ENCODE peak calls at places on chromosomes 11 and 22, in six cellular contexts. One of them, this sample, is unnamed.

GRCh38 chr11:118437046-118437735 is 899 bp downstream of the KMT2A start:
- DNase-seq in pancreas: peak
- DNase-seq in NCI-H1092 treated with DMSO at 0.1 percent for 48 hours: no peak
- DNase-seq in astrocyte of the spinal cord: peak
- DNase-seq in kidney: peak
- DNase-seq in ACHN: peak
- DNase-seq in this sample: peak

GRCh38 chr11:77170107-77170506 is 42.1 kb downstream of the MYO7A start:
- DNase-seq in pancreas: no peak
- DNase-seq in NCI-H1092 treated with DMSO at 0.1 percent for 48 hours: no peak
- DNase-seq in astrocyte of the spinal cord: no peak
- DNase-seq in kidney: peak
- DNase-seq in ACHN: no peak
- DNase-seq in this sample: no peak

GRCh38 chr11:99370557-99371200 is 349.9 kb downstream of the CNTN5 start:
- DNase-seq in pancreas: no peak
- DNase-seq in NCI-H1092 treated with DMSO at 0.1 percent for 48 hours: peak
- DNase-seq in astrocyte of the spinal cord: peak
- DNase-seq in kidney: peak
- DNase-seq in ACHN: no peak
- DNase-seq in this sample: no peak

GRCh38 chr11:27698872-27699241 is 1.4 kb downstream of the BDNF start:
- DNase-seq in pancreas: peak
- DNase-seq in NCI-H1092 treated with DMSO at 0.1 percent for 48 hours: peak
- DNase-seq in astrocyte of the spinal cord: peak
- DNase-seq in kidney: peak
- DNase-seq in ACHN: peak
- DNase-seq in this sample: peak

GRCh38 chr22:31614781-31615480 is 47.1 kb downstream of the PISD start:
- DNase-seq in pancreas: no peak
- DNase-seq in NCI-H1092 treated with DMSO at 0.1 percent for 48 hours: no peak
- DNase-seq in astrocyte of the spinal cord: no peak
- DNase-seq in kidney: no peak
- DNase-seq in ACHN: no peak
- DNase-seq in this sample: no peak

GRCh38 chr22:24592846-24593809 is at the start of gene LRRC75B:
- DNase-seq in pancreas: peak
- DNase-seq in NCI-H1092 treated with DMSO at 0.1 percent for 48 hours: peak
- DNase-seq in astrocyte of the spinal cord: peak
- DNase-seq in kidney: peak
- DNase-seq in ACHN: peak
- DNase-seq in this sample: no peak

GRCh38 chr11:7495997-7496545 is 10.8 kb downstream of the OLFML1 start:
- DNase-seq in pancreas: no peak
- DNase-seq in NCI-H1092 treated with DMSO at 0.1 percent for 48 hours: no peak
- DNase-seq in astrocyte of the spinal cord: no peak
- DNase-seq in kidney: no peak
- DNase-seq in ACHN: no peak
- DNase-seq in this sample: no peak

GRCh38 chr11:95337175-95337957 is 106.4 kb upstream of the SESN3 start:
- DNase-seq in pancreas: no peak
- DNase-seq in NCI-H1092 treated with DMSO at 0.1 percent for 48 hours: peak
- DNase-seq in astrocyte of the spinal cord: peak
- DNase-seq in kidney: peak
- DNase-seq in ACHN: no peak
- DNase-seq in this sample: no peak

GRCh38 chr11:554428-554823 is 6.1 kb downstream of the LMNTD2 start:
- DNase-seq in pancreas: no peak
- DNase-seq in NCI-H1092 treated with DMSO at 0.1 percent for 48 hours: no peak
- DNase-seq in astrocyte of the spinal cord: no peak
- DNase-seq in kidney: no peak
- DNase-seq in ACHN: no peak
- DNase-seq in this sample: no peak

GRCh38 chr11:40104941-40105550 is 1354.4 kb downstream of the LRRC4C start:
- DNase-seq in pancreas: no peak
- DNase-seq in NCI-H1092 treated with DMSO at 0.1 percent for 48 hours: no peak
- DNase-seq in astrocyte of the spinal cord: no peak
- DNase-seq in kidney: no peak
- DNase-seq in ACHN: no peak
- DNase-seq in this sample: no peak

GRCh38 chr11:17395978-17396377 is 7.5 kb upstream of the KCNJ11 start:
- DNase-seq in pancreas: no peak
- DNase-seq in NCI-H1092 treated with DMSO at 0.1 percent for 48 hours: no peak
- DNase-seq in astrocyte of the spinal cord: no peak
- DNase-seq in kidney: no peak
- DNase-seq in ACHN: no peak
- DNase-seq in this sample: no peak

GRCh38 chr11:81596709-81597108 is 1137.0 kb downstream of the FAM181B start:
- DNase-seq in pancreas: no peak
- DNase-seq in NCI-H1092 treated with DMSO at 0.1 percent for 48 hours: no peak
- DNase-seq in astrocyte of the spinal cord: no peak
- DNase-seq in kidney: no peak
- DNase-seq in ACHN: no peak
- DNase-seq in this sample: no peak

GRCh38 chr11:14418801-14419417 is 59.9 kb upstream of the RRAS2 start:
- DNase-seq in pancreas: no peak
- DNase-seq in NCI-H1092 treated with DMSO at 0.1 percent for 48 hours: peak
- DNase-seq in astrocyte of the spinal cord: no peak
- DNase-seq in kidney: no peak
- DNase-seq in ACHN: peak
- DNase-seq in this sample: no peak

GRCh38 chr11:20226936-20227335 is 66.7 kb upstream of the DBX1 start:
- DNase-seq in pancreas: no peak
- DNase-seq in NCI-H1092 treated with DMSO at 0.1 percent for 48 hours: no peak
- DNase-seq in astrocyte of the spinal cord: no peak
- DNase-seq in kidney: no peak
- DNase-seq in ACHN: no peak
- DNase-seq in this sample: no peak

GRCh38 chr11:67031791-67032561 is 9.0 kb downstream of the SYT12 start:
- DNase-seq in pancreas: no peak
- DNase-seq in NCI-H1092 treated with DMSO at 0.1 percent for 48 hours: no peak
- DNase-seq in astrocyte of the spinal cord: peak
- DNase-seq in kidney: no peak
- DNase-seq in ACHN: no peak
- DNase-seq in this sample: no peak

GRCh38 chr22:22682807-22683667 is 38.6 kb downstream of the GGTLC2 start:
- DNase-seq in pancreas: no peak
- DNase-seq in NCI-H1092 treated with DMSO at 0.1 percent for 48 hours: no peak
- DNase-seq in astrocyte of the spinal cord: peak
- DNase-seq in kidney: no peak
- DNase-seq in ACHN: peak
- DNase-seq in this sample: no peak

GRCh38 chr11:130068986-130069683 is 559 bp upstream of the APLP2 start:
- DNase-seq in pancreas: no peak
- DNase-seq in NCI-H1092 treated with DMSO at 0.1 percent for 48 hours: peak
- DNase-seq in astrocyte of the spinal cord: peak
- DNase-seq in kidney: peak
- DNase-seq in ACHN: peak
- DNase-seq in this sample: no peak

GRCh38 chr22:26554956-26555355 is 35.0 kb downstream of the TPST2 start:
- DNase-seq in pancreas: no peak
- DNase-seq in NCI-H1092 treated with DMSO at 0.1 percent for 48 hours: no peak
- DNase-seq in astrocyte of the spinal cord: no peak
- DNase-seq in kidney: no peak
- DNase-seq in ACHN: no peak
- DNase-seq in this sample: no peak

GRCh38 chr11:130435671-130436070 is 7.3 kb upstream of the ADAMTS8 start:
- DNase-seq in pancreas: no peak
- DNase-seq in NCI-H1092 treated with DMSO at 0.1 percent for 48 hours: no peak
- DNase-seq in astrocyte of the spinal cord: peak
- DNase-seq in kidney: no peak
- DNase-seq in ACHN: no peak
- DNase-seq in this sample: no peak

GRCh38 chr22:22901578-22902218 is 14.1 kb downstream of the IGLL5 start:
- DNase-seq in pancreas: no peak
- DNase-seq in NCI-H1092 treated with DMSO at 0.1 percent for 48 hours: no peak
- DNase-seq in astrocyte of the spinal cord: no peak
- DNase-seq in kidney: no peak
- DNase-seq in ACHN: no peak
- DNase-seq in this sample: no peak

GRCh38 chr22:43333978-43334377 is 9.2 kb downstream of the SCUBE1 start:
- DNase-seq in pancreas: no peak
- DNase-seq in NCI-H1092 treated with DMSO at 0.1 percent for 48 hours: no peak
- DNase-seq in astrocyte of the spinal cord: no peak
- DNase-seq in kidney: no peak
- DNase-seq in ACHN: no peak
- DNase-seq in this sample: no peak

GRCh38 chr22:46067159-46068111 is 82.9 kb upstream of the PPARA start:
- DNase-seq in pancreas: no peak
- DNase-seq in NCI-H1092 treated with DMSO at 0.1 percent for 48 hours: no peak
- DNase-seq in astrocyte of the spinal cord: peak
- DNase-seq in kidney: peak
- DNase-seq in ACHN: no peak
- DNase-seq in this sample: no peak

GRCh38 chr11:67384851-67385366 is 6.9 kb upstream of the RAD9A start:
- DNase-seq in pancreas: no peak
- DNase-seq in NCI-H1092 treated with DMSO at 0.1 percent for 48 hours: peak
- DNase-seq in astrocyte of the spinal cord: peak
- DNase-seq in kidney: peak
- DNase-seq in ACHN: peak
- DNase-seq in this sample: no peak

GRCh38 chr11:3197878-3198528 is 20.6 kb downstream of the MRGPRG start:
- DNase-seq in pancreas: no peak
- DNase-seq in NCI-H1092 treated with DMSO at 0.1 percent for 48 hours: no peak
- DNase-seq in astrocyte of the spinal cord: no peak
- DNase-seq in kidney: peak
- DNase-seq in ACHN: no peak
- DNase-seq in this sample: no peak

GRCh38 chr11:75482310-75482606 is 43.5 kb downstream of the GDPD5 start:
- DNase-seq in pancreas: peak
- DNase-seq in NCI-H1092 treated with DMSO at 0.1 percent for 48 hours: no peak
- DNase-seq in astrocyte of the spinal cord: no peak
- DNase-seq in kidney: peak
- DNase-seq in ACHN: no peak
- DNase-seq in this sample: no peak

GRCh38 chr22:42979606-42980005 is 35.3 kb downstream of the PACSIN2 start:
- DNase-seq in pancreas: no peak
- DNase-seq in NCI-H1092 treated with DMSO at 0.1 percent for 48 hours: no peak
- DNase-seq in astrocyte of the spinal cord: no peak
- DNase-seq in kidney: no peak
- DNase-seq in ACHN: no peak
- DNase-seq in this sample: no peak

GRCh38 chr11:10454506-10454901 is 560 bp upstream of the AMPD3 start:
- DNase-seq in pancreas: no peak
- DNase-seq in NCI-H1092 treated with DMSO at 0.1 percent for 48 hours: peak
- DNase-seq in astrocyte of the spinal cord: no peak
- DNase-seq in kidney: no peak
- DNase-seq in ACHN: no peak
- DNase-seq in this sample: no peak

GRCh38 chr11:44831605-44832394 is 105.0 kb downstream of the TSPAN18 start:
- DNase-seq in pancreas: no peak
- DNase-seq in NCI-H1092 treated with DMSO at 0.1 percent for 48 hours: no peak
- DNase-seq in astrocyte of the spinal cord: no peak
- DNase-seq in kidney: no peak
- DNase-seq in ACHN: no peak
- DNase-seq in this sample: no peak

GRCh38 chr11:42631223-42631843 is 680.5 kb upstream of the API5 start:
- DNase-seq in pancreas: no peak
- DNase-seq in NCI-H1092 treated with DMSO at 0.1 percent for 48 hours: peak
- DNase-seq in astrocyte of the spinal cord: peak
- DNase-seq in kidney: no peak
- DNase-seq in ACHN: peak
- DNase-seq in this sample: peak

GRCh38 chr11:134341805-134342571 is 10.2 kb downstream of the GLB1L2 start:
- DNase-seq in pancreas: no peak
- DNase-seq in NCI-H1092 treated with DMSO at 0.1 percent for 48 hours: no peak
- DNase-seq in astrocyte of the spinal cord: no peak
- DNase-seq in kidney: peak
- DNase-seq in ACHN: no peak
- DNase-seq in this sample: no peak

GRCh38 chr22:36182871-36183270 is 18.7 kb downstream of the APOL4 start:
- DNase-seq in pancreas: no peak
- DNase-seq in NCI-H1092 treated with DMSO at 0.1 percent for 48 hours: no peak
- DNase-seq in astrocyte of the spinal cord: no peak
- DNase-seq in kidney: no peak
- DNase-seq in ACHN: no peak
- DNase-seq in this sample: no peak

GRCh38 chr11:1639102-1639620 is 9.6 kb downstream of the KRTAP5-5 start:
- DNase-seq in pancreas: no peak
- DNase-seq in NCI-H1092 treated with DMSO at 0.1 percent for 48 hours: peak
- DNase-seq in astrocyte of the spinal cord: no peak
- DNase-seq in kidney: peak
- DNase-seq in ACHN: no peak
- DNase-seq in this sample: peak

GRCh38 chr11:62860835-62861563 is 19.7 kb upstream of the SLC3A2 start:
- DNase-seq in pancreas: no peak
- DNase-seq in NCI-H1092 treated with DMSO at 0.1 percent for 48 hours: no peak
- DNase-seq in astrocyte of the spinal cord: no peak
- DNase-seq in kidney: peak
- DNase-seq in ACHN: no peak
- DNase-seq in this sample: no peak

GRCh38 chr22:39994566-39995345 is at the start of gene FAM83F:
- DNase-seq in pancreas: peak
- DNase-seq in NCI-H1092 treated with DMSO at 0.1 percent for 48 hours: no peak
- DNase-seq in astrocyte of the spinal cord: no peak
- DNase-seq in kidney: peak
- DNase-seq in ACHN: no peak
- DNase-seq in this sample: peak

GRCh38 chr11:122976734-122977454 is 4.7 kb downstream of the BSX start:
- DNase-seq in pancreas: no peak
- DNase-seq in NCI-H1092 treated with DMSO at 0.1 percent for 48 hours: peak
- DNase-seq in astrocyte of the spinal cord: no peak
- DNase-seq in kidney: no peak
- DNase-seq in ACHN: no peak
- DNase-seq in this sample: peak

GRCh38 chr11:69131644-69132300 is 24.0 kb upstream of the SMIM38 start:
- DNase-seq in pancreas: peak
- DNase-seq in NCI-H1092 treated with DMSO at 0.1 percent for 48 hours: peak
- DNase-seq in astrocyte of the spinal cord: peak
- DNase-seq in kidney: peak
- DNase-seq in ACHN: peak
- DNase-seq in this sample: peak

GRCh38 chr22:17672417-17672991 is 33.9 kb downstream of the BCL2L13 start:
- DNase-seq in pancreas: no peak
- DNase-seq in NCI-H1092 treated with DMSO at 0.1 percent for 48 hours: no peak
- DNase-seq in astrocyte of the spinal cord: no peak
- DNase-seq in kidney: no peak
- DNase-seq in ACHN: no peak
- DNase-seq in this sample: no peak

GRCh38 chr11:44938066-44938691 is 12.5 kb downstream of the TP53I11 start:
- DNase-seq in pancreas: no peak
- DNase-seq in NCI-H1092 treated with DMSO at 0.1 percent for 48 hours: no peak
- DNase-seq in astrocyte of the spinal cord: no peak
- DNase-seq in kidney: no peak
- DNase-seq in ACHN: no peak
- DNase-seq in this sample: no peak